ENCODE peak calls at places on chromosomes 13 and 19, in four cellular contexts. One of them, this sample, is unnamed.

GRCh38 chr13:93037780-93038179 is 188.8 kb upstream of the GPC6 start:
- DNase-seq in hepatocyte: no peak
- DNase-seq in neural progenitor cell: no peak
- DNase-seq in mesothelial cell of epicardium: no peak
- DNase-seq in this sample: no peak

GRCh38 chr13:40204246-40204645 is 462.2 kb downstream of the FOXO1 start:
- DNase-seq in hepatocyte: no peak
- DNase-seq in neural progenitor cell: no peak
- DNase-seq in mesothelial cell of epicardium: no peak
- DNase-seq in this sample: no peak

GRCh38 chr13:27791901-27792392 is 336 bp upstream of the GSX1 start:
- DNase-seq in hepatocyte: no peak
- DNase-seq in neural progenitor cell: no peak
- DNase-seq in mesothelial cell of epicardium: no peak
- DNase-seq in this sample: no peak

GRCh38 chr19:43872547-43873336 is 45.6 kb downstream of the ZNF283 start:
- DNase-seq in hepatocyte: no peak
- DNase-seq in neural progenitor cell: no peak
- DNase-seq in mesothelial cell of epicardium: no peak
- DNase-seq in this sample: no peak

GRCh38 chr19:16340092-16340491 is 15.5 kb downstream of the KLF2 start:
- DNase-seq in hepatocyte: no peak
- DNase-seq in neural progenitor cell: no peak
- DNase-seq in mesothelial cell of epicardium: no peak
- DNase-seq in this sample: no peak

GRCh38 chr19:39582891-39583625 is 19.3 kb upstream of the LGALS13 start:
- DNase-seq in hepatocyte: no peak
- DNase-seq in neural progenitor cell: no peak
- DNase-seq in mesothelial cell of epicardium: no peak
- DNase-seq in this sample: no peak

GRCh38 chr19:46718157-46718933 is 1.4 kb upstream of the PRKD2 start:
- DNase-seq in hepatocyte: peak
- DNase-seq in neural progenitor cell: peak
- DNase-seq in mesothelial cell of epicardium: no peak
- DNase-seq in this sample: peak

GRCh38 chr19:30283556-30283955 is 88.6 kb upstream of the ZNF536 start:
- DNase-seq in hepatocyte: no peak
- DNase-seq in neural progenitor cell: no peak
- DNase-seq in mesothelial cell of epicardium: no peak
- DNase-seq in this sample: no peak

GRCh38 chr19:1245884-1246816 is 2.2 kb upstream of the MIDN start:
- DNase-seq in hepatocyte: peak
- DNase-seq in neural progenitor cell: peak
- DNase-seq in mesothelial cell of epicardium: no peak
- DNase-seq in this sample: no peak

GRCh38 chr13:33125821-33126570 is 109.8 kb downstream of the KL start:
- DNase-seq in hepatocyte: peak
- DNase-seq in neural progenitor cell: peak
- DNase-seq in mesothelial cell of epicardium: no peak
- DNase-seq in this sample: peak

GRCh38 chr19:1746401-1747284 is 6.7 kb upstream of the ONECUT3 start:
- DNase-seq in hepatocyte: no peak
- DNase-seq in neural progenitor cell: no peak
- DNase-seq in mesothelial cell of epicardium: no peak
- DNase-seq in this sample: peak

GRCh38 chr13:99448586-99448985 is 52.7 kb upstream of the TM9SF2 start:
- DNase-seq in hepatocyte: no peak
- DNase-seq in neural progenitor cell: no peak
- DNase-seq in mesothelial cell of epicardium: no peak
- DNase-seq in this sample: no peak

GRCh38 chr13:20190481-20191310 is 2.0 kb downstream of the GJB2 start:
- DNase-seq in hepatocyte: no peak
- DNase-seq in neural progenitor cell: no peak
- DNase-seq in mesothelial cell of epicardium: no peak
- DNase-seq in this sample: no peak

GRCh38 chr19:44741841-44742352 is 6.6 kb upstream of the BCL3 start:
- DNase-seq in hepatocyte: peak
- DNase-seq in neural progenitor cell: peak
- DNase-seq in mesothelial cell of epicardium: no peak
- DNase-seq in this sample: peak

GRCh38 chr13:43994999-43995859 is 115.5 kb downstream of the LACC1 start:
- DNase-seq in hepatocyte: no peak
- DNase-seq in neural progenitor cell: no peak
- DNase-seq in mesothelial cell of epicardium: no peak
- DNase-seq in this sample: no peak

GRCh38 chr13:99356216-99357089 is 49.3 kb upstream of the GPR183 start:
- DNase-seq in hepatocyte: no peak
- DNase-seq in neural progenitor cell: no peak
- DNase-seq in mesothelial cell of epicardium: no peak
- DNase-seq in this sample: no peak

GRCh38 chr13:40096357-40096911 is 441.0 kb downstream of the COG6 start:
- DNase-seq in hepatocyte: no peak
- DNase-seq in neural progenitor cell: peak
- DNase-seq in mesothelial cell of epicardium: no peak
- DNase-seq in this sample: no peak

GRCh38 chr19:44303976-44304568 is 753 bp downstream of the ZNF235 start:
- DNase-seq in hepatocyte: peak
- DNase-seq in neural progenitor cell: peak
- DNase-seq in mesothelial cell of epicardium: no peak
- DNase-seq in this sample: no peak

DNA sequence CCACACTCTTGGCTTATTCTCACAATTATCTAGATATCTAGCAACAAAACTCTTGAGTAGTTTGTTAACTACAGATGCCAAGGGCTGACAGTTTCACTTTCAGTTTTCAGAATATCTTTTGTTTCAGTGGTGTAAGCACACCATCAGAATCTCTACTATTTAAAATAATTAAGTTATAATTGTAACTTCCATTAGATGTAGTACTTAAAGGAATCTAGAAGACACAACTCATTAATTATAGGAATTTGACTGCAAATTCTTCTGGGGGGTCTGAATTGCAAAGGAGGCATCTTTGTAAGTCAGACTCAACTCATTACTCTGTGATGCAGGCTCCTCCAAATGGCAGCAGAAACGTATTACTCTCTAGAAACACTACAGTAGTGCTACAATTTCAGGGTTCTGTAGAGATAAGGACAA is 44.9 kb upstream of the USPL1 start:
- DNase-seq in hepatocyte: peak
- DNase-seq in neural progenitor cell: no peak
- DNase-seq in mesothelial cell of epicardium: no peak
- DNase-seq in this sample: no peak
- TF ChIP-seq CTCF in hepatocyte: peak
- TF ChIP-seq CTCF in neural progenitor cell: no peak
- TF ChIP-seq CTCF in mesothelial cell of epicardium: no peak
- TF ChIP-seq CTCF in this sample: no peak

DNA sequence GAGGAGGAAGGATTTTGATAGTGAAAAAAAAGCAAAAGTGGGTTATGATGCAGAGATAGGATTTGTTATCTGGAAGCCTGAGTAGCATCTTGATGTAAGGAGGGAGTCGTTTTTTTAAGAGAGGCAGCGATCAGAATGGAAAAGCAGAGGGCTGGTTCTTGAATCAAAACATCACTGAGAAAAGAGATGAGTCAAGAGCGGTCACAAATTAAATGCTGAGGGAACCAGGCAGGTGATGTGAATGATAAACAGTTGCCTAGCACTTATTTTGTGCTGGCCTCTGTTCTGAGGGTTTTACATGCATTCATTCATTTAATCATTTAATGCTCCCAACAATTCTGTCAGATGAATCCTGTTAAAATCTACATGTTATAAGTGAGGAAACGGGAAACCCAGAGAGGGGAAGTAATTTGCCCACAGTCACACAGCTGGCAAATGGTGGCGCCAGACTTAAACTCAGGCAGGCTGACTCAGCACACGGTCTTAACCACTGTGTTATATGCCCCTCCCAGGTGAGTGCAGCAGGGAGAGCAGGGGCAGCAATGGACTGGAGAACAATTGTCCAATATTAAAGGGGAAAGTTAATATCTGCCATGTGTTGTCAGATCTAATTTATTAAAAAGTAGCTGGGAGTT is 21.4 kb downstream of the SIGLECL1 start:
- DNase-seq in hepatocyte: no peak
- DNase-seq in neural progenitor cell: no peak
- DNase-seq in mesothelial cell of epicardium: no peak
- DNase-seq in this sample: no peak
- TF ChIP-seq CTCF in hepatocyte: no peak
- TF ChIP-seq CTCF in neural progenitor cell: no peak
- TF ChIP-seq CTCF in mesothelial cell of epicardium: no peak
- TF ChIP-seq CTCF in this sample: no peak

GRCh38 chr19:42872608-42873007 is 6.9 kb downstream of the PSG1 start:
- DNase-seq in hepatocyte: no peak
- DNase-seq in neural progenitor cell: no peak
- DNase-seq in mesothelial cell of epicardium: no peak
- DNase-seq in this sample: no peak
- TF ChIP-seq CTCF in hepatocyte: no peak
- TF ChIP-seq CTCF in neural progenitor cell: no peak
- TF ChIP-seq CTCF in mesothelial cell of epicardium: no peak
- TF ChIP-seq CTCF in this sample: no peak

GRCh38 chr13:23670793-23671192 is 100.6 kb downstream of the TNFRSF19 start:
- DNase-seq in hepatocyte: no peak
- DNase-seq in neural progenitor cell: no peak
- DNase-seq in mesothelial cell of epicardium: no peak
- DNase-seq in this sample: no peak

GRCh38 chr13:23666576-23666975 is 96.4 kb downstream of the TNFRSF19 start:
- DNase-seq in hepatocyte: no peak
- DNase-seq in neural progenitor cell: no peak
- DNase-seq in mesothelial cell of epicardium: no peak
- DNase-seq in this sample: no peak

GRCh38 chr13:23671367-23671766 is 101.2 kb downstream of the TNFRSF19 start:
- DNase-seq in hepatocyte: no peak
- DNase-seq in neural progenitor cell: no peak
- DNase-seq in mesothelial cell of epicardium: no peak
- DNase-seq in this sample: no peak

GRCh38 chr13:23668557-23668956 is 98.3 kb downstream of the TNFRSF19 start:
- DNase-seq in hepatocyte: no peak
- DNase-seq in neural progenitor cell: no peak
- DNase-seq in mesothelial cell of epicardium: no peak
- DNase-seq in this sample: no peak

DNA sequence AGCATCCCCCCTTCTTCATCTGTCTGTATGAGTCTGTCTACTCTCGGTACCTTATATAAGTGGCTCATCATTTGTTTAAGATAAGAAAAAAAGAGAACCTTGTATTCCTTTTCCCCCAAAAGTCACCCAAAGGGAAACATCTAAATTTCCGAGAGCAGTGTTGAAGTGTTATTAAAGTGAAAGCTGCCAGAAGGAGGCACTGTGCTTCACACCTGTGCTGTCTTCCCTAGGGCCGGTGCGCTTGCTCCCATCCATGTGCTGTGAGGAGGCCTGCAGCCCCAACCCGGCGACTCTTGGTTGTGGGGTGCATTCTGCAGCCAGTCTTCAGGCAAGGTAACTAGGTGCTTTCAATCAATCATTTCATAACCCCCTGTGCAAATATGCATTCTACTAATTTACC is 97.5 kb downstream of the TNFRSF19 start:
- DNase-seq in hepatocyte: no peak
- DNase-seq in neural progenitor cell: peak
- DNase-seq in mesothelial cell of epicardium: no peak
- DNase-seq in this sample: no peak
- TF ChIP-seq CTCF in hepatocyte: peak
- TF ChIP-seq CTCF in neural progenitor cell: peak
- TF ChIP-seq CTCF in mesothelial cell of epicardium: no peak
- TF ChIP-seq CTCF in this sample: no peak

DNA sequence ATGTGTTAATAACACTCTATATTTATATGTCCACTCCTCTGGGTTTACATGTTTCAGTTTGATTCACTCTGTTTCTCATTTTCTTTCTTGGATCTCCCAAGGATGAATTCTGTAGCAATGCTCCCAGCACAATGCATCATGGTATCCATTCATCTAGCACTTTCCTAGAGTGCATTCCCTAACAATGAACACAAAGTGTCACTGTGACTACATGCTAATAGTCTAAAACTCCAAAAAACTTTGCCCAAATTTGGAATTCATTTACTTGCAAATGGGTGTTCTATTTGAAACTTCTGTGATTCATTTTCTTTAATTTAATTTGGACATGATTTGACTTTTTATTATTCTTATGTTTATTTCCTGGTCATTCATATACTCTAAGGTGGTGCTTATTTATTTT is 286.3 kb downstream of the POU4F1 start:
- DNase-seq in hepatocyte: peak
- DNase-seq in neural progenitor cell: peak
- DNase-seq in mesothelial cell of epicardium: no peak
- DNase-seq in this sample: no peak
- TF ChIP-seq CTCF in hepatocyte: peak
- TF ChIP-seq CTCF in neural progenitor cell: peak
- TF ChIP-seq CTCF in mesothelial cell of epicardium: no peak
- TF ChIP-seq CTCF in this sample: no peak

GRCh38 chr19:6671960-6672359 is 2.0 kb upstream of the TNFSF14 start:
- DNase-seq in hepatocyte: no peak
- DNase-seq in neural progenitor cell: no peak
- DNase-seq in mesothelial cell of epicardium: no peak
- DNase-seq in this sample: no peak
- TF ChIP-seq CTCF in hepatocyte: no peak
- TF ChIP-seq CTCF in neural progenitor cell: no peak
- TF ChIP-seq CTCF in mesothelial cell of epicardium: no peak
- TF ChIP-seq CTCF in this sample: no peak

DNA sequence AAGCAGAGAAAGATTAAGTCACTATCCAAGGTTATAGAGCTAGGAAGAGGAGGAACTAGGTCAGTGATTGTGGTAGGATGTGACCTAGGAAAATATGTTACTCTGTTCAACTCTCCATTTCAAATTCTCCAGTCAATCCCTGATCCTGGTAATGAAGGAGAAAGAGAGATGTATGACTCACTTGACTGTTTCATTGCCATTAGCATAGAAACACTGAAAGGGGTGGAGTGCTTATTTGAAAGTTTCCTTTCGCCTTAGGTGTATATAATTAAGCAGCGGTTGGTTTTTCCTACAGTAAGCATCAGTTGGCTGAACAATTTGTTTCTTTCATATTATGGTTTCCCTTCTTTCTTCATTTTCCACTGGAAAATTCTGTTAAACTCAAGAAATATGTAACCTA is 198.1 kb upstream of the CSNK1A1L start:
- DNase-seq in hepatocyte: no peak
- DNase-seq in neural progenitor cell: no peak
- DNase-seq in mesothelial cell of epicardium: no peak
- DNase-seq in this sample: no peak
- TF ChIP-seq CTCF in hepatocyte: no peak
- TF ChIP-seq CTCF in neural progenitor cell: no peak
- TF ChIP-seq CTCF in mesothelial cell of epicardium: no peak
- TF ChIP-seq CTCF in this sample: no peak

GRCh38 chr19:18942692-18943091 is 1.7 kb upstream of the HOMER3 start:
- DNase-seq in hepatocyte: no peak
- DNase-seq in neural progenitor cell: no peak
- DNase-seq in mesothelial cell of epicardium: no peak
- DNase-seq in this sample: no peak

GRCh38 chr19:18939163-18939562 is 1.9 kb downstream of the HOMER3 start:
- DNase-seq in hepatocyte: no peak
- DNase-seq in neural progenitor cell: no peak
- DNase-seq in mesothelial cell of epicardium: no peak
- DNase-seq in this sample: no peak

GRCh38 chr19:18941628-18942354 is 774 bp upstream of the HOMER3 start:
- DNase-seq in hepatocyte: no peak
- DNase-seq in neural progenitor cell: peak
- DNase-seq in mesothelial cell of epicardium: no peak
- DNase-seq in this sample: no peak

GRCh38 chr19:18939922-18940775 is 868 bp downstream of the HOMER3 start:
- DNase-seq in hepatocyte: peak
- DNase-seq in neural progenitor cell: peak
- DNase-seq in mesothelial cell of epicardium: no peak
- DNase-seq in this sample: peak

GRCh38 chr19:18940791-18941627 is at the start of gene HOMER3:
- DNase-seq in hepatocyte: peak
- DNase-seq in neural progenitor cell: peak
- DNase-seq in mesothelial cell of epicardium: peak
- DNase-seq in this sample: peak
- TF ChIP-seq CTCF in hepatocyte: peak
- TF ChIP-seq CTCF in neural progenitor cell: peak
- TF ChIP-seq CTCF in mesothelial cell of epicardium: no peak
- TF ChIP-seq CTCF in this sample: no peak

This sample was measured in Calu3.